ENCODE peak calls at places on chromosome 21, in four cellular contexts. S is Right ventricle myocardium inferior, J is Calu3, D is glutamatergic neuron. P is an unnamed sample.
A peak's percentile ranks its signal among the peaks of the same experiment; 100 is the strongest.

GRCh38 chr21:45253180-45253579 is 34.5 kb downstream of the POFUT2 start:
- DNase-seq in S (no peak), J (no peak), D (no peak), P (no peak)

GRCh38 chr21:26844258-26845065 is 747 bp downstream of the ADAMTS1 start:
- DNase-seq in S (peak; percentile 80), J (peak; percentile 42), D (peak; percentile 74), P (peak; percentile 51)

GRCh38 chr21:32470206-32470605 is 57.7 kb downstream of the EVA1C start:
- DNase-seq in S (no peak), J (no peak), D (no peak), P (no peak)

GRCh38 chr21:39155578-39155977 is 27.7 kb downstream of the PSMG1 start:
- DNase-seq in S (no peak), J (no peak), D (no peak), P (no peak)

GRCh38 chr21:44951186-44951915 is 11.5 kb downstream of the SLX9 start:
- DNase-seq in S (peak; percentile 46), J (no peak), D (no peak), P (no peak)

GRCh38 chr21:36695671-36696389 is 3.1 kb upstream of the SIM2 start:
- DNase-seq in S (no peak), J (no peak), D (peak; percentile 63), P (no peak)

GRCh38 chr21:26506951-26507350 is 66.1 kb downstream of the CYYR1 start:
- DNase-seq in S (no peak), J (no peak), D (no peak), P (no peak)

GRCh38 chr21:41367598-41368360 is 6.0 kb downstream of the MX2 start:
- DNase-seq in S (no peak), J (no peak), D (no peak), P (no peak)

GRCh38 chr21:17736072-17736471 is 83.1 kb downstream of the C21orf91 start:
- DNase-seq in S (no peak), J (no peak), D (no peak), P (no peak)

GRCh38 chr21:37367758-37368535 is 1.4 kb downstream of the DYRK1A start:
- DNase-seq in S (peak; percentile 79), J (peak; percentile 12), D (peak; percentile 51), P (no peak)

GRCh38 chr21:16308269-16308668 is 578.5 kb downstream of the USP25 start:
- DNase-seq in S (no peak), J (no peak), D (no peak), P (no peak)

GRCh38 chr21:44490816-44491215 is 35.5 kb downstream of the LRRC3 start:
- DNase-seq in S (no peak), J (no peak), D (no peak), P (no peak)

GRCh38 chr21:44872568-44873355 is 728 bp downstream of the PTTG1IP start:
- DNase-seq in S (peak; percentile 75), J (no peak), D (peak; percentile 55), P (no peak)

GRCh38 chr21:38223893-38224540 is 32.8 kb upstream of the KCNJ15 start:
- DNase-seq in S (no peak), J (peak; percentile 22), D (peak; percentile 21), P (no peak)

GRCh38 chr21:42343101-42343500 is 7.7 kb downstream of the TFF2 start:
- DNase-seq in S (no peak), J (no peak), D (no peak), P (no peak)

GRCh38 chr21:31158789-31159581 is 120.7 kb upstream of the KRTAP19-8 start:
- DNase-seq in S (no peak), J (no peak), D (no peak), P (no peak)

GRCh38 chr21:46067505-46068201 is 30.3 kb upstream of the COL6A2 start:
- DNase-seq in S (no peak), J (no peak), D (no peak), P (no peak)

GRCh38 chr21:45979141-45979631 is 2.4 kb upstream of the COL6A1 start:
- DNase-seq in S (no peak), J (no peak), D (peak; percentile 42), P (no peak)

P was measured in hypothalamus.